ENCODE peak calls at places on chromosomes 7 and 10, in eight cellular contexts. A is effector memory CD4-positive, alpha-beta T cell; E is HCT116; G is body of pancreas; W is neuronal stem cell; V is uterus; U is tibial nerve; R is H9. Q is an unnamed sample.

GRCh38 chr10:78313636-78314035 is 280.0 kb downstream of the RPS24 start:
- DNase-seq in A (no peak), E (no peak), G (no peak), W (no peak), V (peak; percentile 7), U (no peak), R (peak; percentile 8), Q (peak; percentile 32)

GRCh38 chr7:21562385-21562784 is 19.5 kb downstream of the DNAH11 start:
- DNase-seq in A (no peak), E (no peak), G (no peak), W (no peak), V (no peak), U (no peak), R (no peak), Q (no peak)

GRCh38 chr10:91944880-91945630 is 21.5 kb downstream of the BTAF1 start:
- DNase-seq in A (no peak), E (no peak), G (no peak), W (no peak), V (no peak), U (no peak), R (no peak), Q (peak; percentile 6)

GRCh38 chr10:29950391-29950790 is 109.0 kb downstream of the JCAD start:
- DNase-seq in A (no peak), E (no peak), G (no peak), W (no peak), V (no peak), U (no peak), R (no peak), Q (no peak)

GRCh38 chr7:149457766-149458165 is 3.1 kb downstream of the ZNF777 start:
- DNase-seq in A (no peak), E (no peak), G (no peak), W (no peak), V (no peak), U (no peak), R (no peak), Q (no peak)

GRCh38 chr7:12759112-12759511 is 71.7 kb downstream of the ARL4A start:
- DNase-seq in A (no peak), E (no peak), G (no peak), W (no peak), V (no peak), U (no peak), R (no peak), Q (no peak)

GRCh38 chr7:151869457-151869856 is 7.5 kb downstream of the PRKAG2 start:
- DNase-seq in A (no peak), E (no peak), G (no peak), W (no peak), V (no peak), U (no peak), R (no peak), Q (no peak)

GRCh38 chr7:14424675-14425074 is 435.2 kb upstream of the ETV1 start:
- DNase-seq in A (no peak), E (no peak), G (no peak), W (no peak), V (no peak), U (no peak), R (no peak), Q (no peak)

GRCh38 chr7:142865766-142866165 is 10.9 kb downstream of the EPHB6 start:
- DNase-seq in A (no peak), E (no peak), G (no peak), W (no peak), V (no peak), U (no peak), R (no peak), Q (no peak)

GRCh38 chr10:79547973-79548372 is 12.2 kb downstream of the SFTPA2 start:
- DNase-seq in A (no peak), E (no peak), G (no peak), W (no peak), V (no peak), U (no peak), R (no peak), Q (no peak)

GRCh38 chr7:73706122-73707044 is 13.1 kb downstream of the STX1A start:
- DNase-seq in A (no peak), E (peak; percentile 68), G (no peak), W (no peak), V (no peak), U (no peak), R (no peak), Q (no peak)

GRCh38 chr10:42992957-42993390 is 83.9 kb upstream of the RET start:
- DNase-seq in A (no peak), E (no peak), G (no peak), W (no peak), V (no peak), U (no peak), R (no peak), Q (no peak)

GRCh38 chr10:30055094-30055701 is 4.2 kb downstream of the JCAD start:
- DNase-seq in A (no peak), E (no peak), G (no peak), W (no peak), V (peak; percentile 60), U (no peak), R (no peak), Q (no peak)

GRCh38 chr7:44953156-44953555 is 25.7 kb downstream of the MYO1G start:
- DNase-seq in A (no peak), E (no peak), G (no peak), W (no peak), V (no peak), U (no peak), R (no peak), Q (no peak)

GRCh38 chr7:14351167-14351566 is 361.7 kb upstream of the ETV1 start:
- DNase-seq in A (no peak), E (no peak), G (no peak), W (peak; percentile 26), V (no peak), U (no peak), R (no peak), Q (no peak)

GRCh38 chr7:55055479-55055878 is 36.7 kb downstream of the EGFR start:
- DNase-seq in A (no peak), E (no peak), G (no peak), W (no peak), V (no peak), U (no peak), R (no peak), Q (no peak)
- H3K4me1 ChIP-seq in A (no peaks in the 10 kb centered on the region), E (peaks cover 60% of the 10 kb centered on the region), G (no peaks in the 10 kb centered on the region), W (peaks cover 2% of the 10 kb centered on the region), V (no peaks in the 10 kb centered on the region), U (peaks cover 86% of the 10 kb centered on the region), R (no peaks in the 10 kb centered on the region), Q (peaks cover 43% of the 10 kb centered on the region)

GRCh38 chr7:130961128-130961601 is 227.2 kb upstream of the KLF14 start:
- DNase-seq in A (peak; percentile 73), E (peak; percentile 75), G (no peak), W (no peak), V (no peak), U (no peak), R (no peak), Q (peak; percentile 85)

GRCh38 chr7:130958846-130959245 is 224.8 kb upstream of the KLF14 start:
- DNase-seq in A (no peak), E (no peak), G (no peak), W (no peak), V (no peak), U (no peak), R (no peak), Q (no peak)

GRCh38 chr7:130957722-130958360 is 223.8 kb upstream of the KLF14 start:
- DNase-seq in A (no peak), E (no peak), G (no peak), W (no peak), V (no peak), U (no peak), R (no peak), Q (no peak)

GRCh38 chr7:130960208-130960988 is 226.4 kb upstream of the KLF14 start:
- DNase-seq in A (no peak), E (peak; percentile 87), G (peak; percentile 57), W (no peak), V (no peak), U (no peak), R (no peak), Q (peak; percentile 95)

GRCh38 chr7:130959743-130960207 is 225.8 kb upstream of the KLF14 start:
- DNase-seq in A (no peak), E (peak; percentile 66), G (no peak), W (no peak), V (no peak), U (no peak), R (no peak), Q (peak; percentile 86)
- H3K4me1 ChIP-seq in A (peaks cover 47% of the 10 kb centered on the region), E (peaks cover 95% of the 10 kb centered on the region), G (no peaks in the 10 kb centered on the region), W (peaks cover 4% of the 10 kb centered on the region), V (peaks cover 13% of the 10 kb centered on the region), U (peaks cover 92% of the 10 kb centered on the region), R (peaks cover 5% of the 10 kb centered on the region), Q (peaks cover 40% of the 10 kb centered on the region)

GRCh38 chr10:51911721-51912120 is 212.3 kb upstream of the CSTF2T start:
- DNase-seq in A (no peak), E (no peak), G (no peak), W (no peak), V (no peak), U (no peak), R (no peak), Q (no peak)
- H3K4me1 ChIP-seq in A (no peaks in the 10 kb centered on the region), E (no peaks in the 10 kb centered on the region), G (no peaks in the 10 kb centered on the region), W (peaks cover 7% of the 10 kb centered on the region), V (peaks cover 4% of the 10 kb centered on the region), U (no peaks in the 10 kb centered on the region), R (peaks cover 19% of the 10 kb centered on the region), Q (no peaks in the 10 kb centered on the region)

GRCh38 chr10:93417886-93418285 is 64.2 kb downstream of the MYOF start:
- DNase-seq in A (no peak), E (no peak), G (no peak), W (no peak), V (no peak), U (no peak), R (no peak), Q (no peak)
- H3K4me1 ChIP-seq in A (peaks cover 9% of the 10 kb centered on the region), E (peaks cover 72% of the 10 kb centered on the region), G (no peaks in the 10 kb centered on the region), W (peaks cover 26% of the 10 kb centered on the region), V (no peaks in the 10 kb centered on the region), U (peaks cover 36% of the 10 kb centered on the region), R (peaks cover 6% of the 10 kb centered on the region), Q (peaks cover 8% of the 10 kb centered on the region)

DNA sequence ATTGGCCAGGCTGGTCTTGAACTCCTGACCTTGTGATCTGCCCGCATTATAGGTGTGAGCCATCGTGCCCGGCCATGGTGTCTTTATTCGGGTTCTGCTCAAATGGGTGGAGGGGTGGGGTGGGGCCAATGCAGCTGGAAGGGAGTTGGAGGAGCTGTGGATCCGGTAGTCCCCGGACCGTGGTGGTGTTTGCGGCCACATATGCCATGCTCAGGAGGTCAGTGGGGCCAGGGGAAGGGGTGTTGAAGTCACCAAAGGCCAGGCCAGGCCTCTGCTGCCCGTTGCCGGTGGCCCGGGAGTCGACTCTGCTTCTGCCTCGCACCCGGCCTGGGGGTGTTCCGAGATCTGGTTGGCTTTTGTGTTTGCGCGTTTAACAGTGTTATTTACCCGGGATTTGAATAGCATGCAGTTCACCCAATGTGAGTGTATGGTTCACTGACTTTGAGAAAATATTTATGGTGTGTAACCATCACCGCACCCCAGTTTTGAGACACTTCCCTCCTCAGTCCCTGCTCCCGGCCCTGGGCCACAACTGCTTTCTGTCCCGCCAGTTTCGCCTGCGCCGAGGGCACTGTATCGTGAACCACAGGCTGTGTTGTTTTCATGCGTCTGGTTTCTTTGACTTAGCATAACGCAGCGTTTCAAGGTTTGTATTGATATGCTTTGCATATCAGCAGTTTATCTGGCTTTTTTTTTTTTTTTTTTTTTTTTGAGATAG is 10.7 kb downstream of the INPP5A start:
- DNase-seq in A (no peak), E (no peak), G (no peak), W (no peak), V (peak; percentile 11), U (no peak), R (no peak), Q (no peak)
- H3K4me1 ChIP-seq in A (peaks cover 29% of the 10 kb centered on the region), E (no peaks in the 10 kb centered on the region), G (peaks cover 50% of the 10 kb centered on the region), W (no peaks in the 10 kb centered on the region), V (no peaks in the 10 kb centered on the region), U (peaks cover 56% of the 10 kb centered on the region), R (no peaks in the 10 kb centered on the region), Q (no peaks in the 10 kb centered on the region)